ENCODE peak calls at places on chromosomes 12 and 14, in seven cellular contexts. E is left ventricle myocardium inferior, W is OCI-LY7, N is neuronal stem cell, G is thoracic aorta, I is MM.1S, A is trophoblast cell. Z is an unnamed sample.

GRCh38 chr12:32566663-32567634 is 112.2 kb upstream of the DNM1L start:
- DNase-seq in W (no peak), A (peak), I (no peak), G (no peak), E (no peak), N (no peak), Z (no peak)

GRCh38 chr12:71958056-71958455 is 19.4 kb downstream of the TPH2 start:
- DNase-seq in A (peak), G (no peak), I (no peak), W (no peak), E (no peak), N (no peak), Z (no peak)

GRCh38 chr12:15151141-15152091 is 69.8 kb downstream of the RERG start:
- DNase-seq in N (peak), E (no peak), I (peak), A (peak), W (peak), G (no peak), Z (no peak)

GRCh38 chr12:121038861-121039654 is at the start of gene OASL:
- DNase-seq in E (no peak), I (peak), N (no peak), G (no peak), A (peak), W (no peak), Z (no peak)

GRCh38 chr14:67940894-67941455 is 121.4 kb downstream of the RAD51B start:
- DNase-seq in N (peak), A (no peak), I (no peak), W (no peak), G (no peak), E (no peak), Z (no peak)

GRCh38 chr14:80602931-80603330 is 338.6 kb downstream of the CEP128 start:
- DNase-seq in E (no peak), W (no peak), G (no peak), I (no peak), N (no peak), A (no peak), Z (no peak)

GRCh38 chr14:102081231-102082080 is 5.4 kb downstream of the HSP90AA1 start:
- DNase-seq in A (no peak), E (no peak), G (no peak), W (no peak), N (no peak), I (no peak), Z (no peak)

GRCh38 chr14:105481886-105482454 is 4.7 kb upstream of the CRIP1 start:
- DNase-seq in G (peak), W (peak), I (peak), E (peak), N (no peak), A (peak), Z (no peak)

GRCh38 chr12:112439769-112440168 is 21.0 kb downstream of the PTPN11 start:
- DNase-seq in E (no peak), W (no peak), I (no peak), A (no peak), N (no peak), G (no peak), Z (no peak)

GRCh38 chr14:68692216-68692615 is 100.7 kb downstream of the ZFP36L1 start:
- DNase-seq in W (no peak), I (no peak), N (no peak), A (no peak), G (no peak), E (no peak), Z (no peak)

GRCh38 chr14:92659765-92660561 is 88.5 kb downstream of the LGMN start:
- DNase-seq in W (peak), I (no peak), E (peak), G (no peak), N (no peak), A (peak), Z (no peak)

GRCh38 chr14:99263564-99264330 is 8.2 kb downstream of the BCL11B start:
- DNase-seq in W (no peak), G (no peak), N (no peak), I (no peak), A (no peak), E (no peak), Z (no peak)

GRCh38 chr12:109304485-109304884 is 4.6 kb downstream of the FOXN4 start:
- DNase-seq in E (no peak), N (no peak), W (peak), A (no peak), G (no peak), I (no peak), Z (no peak)

GRCh38 chr14:75277000-75277795 is 1.4 kb upstream of the FOS start:
- DNase-seq in A (peak), I (peak), W (no peak), G (peak), N (peak), E (peak), Z (no peak)

GRCh38 chr14:59507063-59507751 is 22.9 kb downstream of the JKAMP start:
- DNase-seq in G (peak), W (peak), A (peak), E (peak), I (peak), N (peak), Z (peak)

GRCh38 chr14:68616255-68616902 is 176.5 kb downstream of the ZFP36L1 start:
- DNase-seq in A (no peak), I (peak), E (no peak), G (no peak), N (no peak), W (peak), Z (no peak)

GRCh38 chr12:12272869-12273268 is 6.0 kb upstream of the LRP6 start:
- DNase-seq in A (no peak), G (no peak), E (no peak), I (no peak), W (no peak), N (no peak), Z (no peak)

GRCh38 chr12:19423531-19423930 is 15.8 kb upstream of the AEBP2 start:
- DNase-seq in W (no peak), I (no peak), N (no peak), G (no peak), E (no peak), A (no peak), Z (no peak)

GRCh38 chr12:2396448-2396871 is 343.7 kb downstream of the CACNA1C start:
- DNase-seq in E (peak), N (no peak), A (no peak), W (no peak), G (no peak), I (no peak), Z (no peak)

GRCh38 chr12:3671330-3672112 is 81.4 kb downstream of the CRACR2A start:
- DNase-seq in N (no peak), W (no peak), I (no peak), A (peak), E (no peak), G (no peak), Z (no peak)

GRCh38 chr14:34063470-34064164 is 112.7 kb upstream of the EGLN3 start:
- DNase-seq in G (no peak), I (no peak), E (peak), A (peak), W (no peak), N (no peak), Z (no peak)

GRCh38 chr12:2615665-2616387 is 178.9 kb upstream of the FKBP4 start:
- DNase-seq in A (no peak), W (no peak), N (no peak), E (peak), I (no peak), G (no peak), Z (no peak)

GRCh38 chr14:82528011-82528410 is 994.4 kb upstream of the SEL1L start:
- DNase-seq in W (no peak), N (no peak), I (no peak), E (no peak), A (no peak), G (no peak), Z (no peak)

GRCh38 chr12:41190360-41190759 is 2.2 kb downstream of the PDZRN4 start:
- DNase-seq in A (peak), E (no peak), W (no peak), N (no peak), G (no peak), I (no peak), Z (no peak)

GRCh38 chr14:73973497-73973896 is 23.4 kb downstream of the COQ6 start:
- DNase-seq in I (no peak), N (no peak), E (no peak), A (no peak), W (no peak), G (no peak), Z (no peak)

GRCh38 chr12:54029529-54030441 is 1.5 kb downstream of the HOXC6 start:
- DNase-seq in W (no peak), A (no peak), I (no peak), E (no peak), G (no peak), N (no peak), Z (no peak)
- H3K27ac ChIP-seq in W (no peak), A (no peak), I (no peak), E (no peak), G (no peak), N (no peak), Z (peak)

GRCh38 chr12:50620975-50621360 is 116.2 kb downstream of the DIP2B start:
- DNase-seq in E (no peak), W (no peak), A (no peak), N (no peak), G (no peak), I (no peak), Z (no peak)

GRCh38 chr12:50618864-50619609 is 114.3 kb downstream of the DIP2B start:
- DNase-seq in A (peak), I (no peak), W (no peak), N (no peak), E (no peak), G (no peak), Z (peak)

GRCh38 chr12:50620050-50620974 is 115.5 kb downstream of the DIP2B start:
- DNase-seq in N (peak), E (no peak), I (no peak), G (no peak), W (no peak), A (peak), Z (no peak)

GRCh38 chr12:50619610-50619958 is 114.8 kb downstream of the DIP2B start:
- DNase-seq in I (no peak), N (no peak), A (no peak), W (no peak), E (no peak), G (no peak), Z (no peak)

GRCh38 chr12:50621435-50622304 is 116.9 kb downstream of the DIP2B start:
- DNase-seq in A (no peak), I (no peak), G (no peak), E (no peak), N (peak), W (no peak), Z (no peak)
- H3K27ac ChIP-seq in A (peak), I (no peak), G (no peak), E (peak), N (peak), W (no peak), Z (peak)

GRCh38 chr12:124678421-124678893 is 111.0 kb upstream of the NCOR2 start:
- DNase-seq in A (peak), I (no peak), W (no peak), E (no peak), N (no peak), G (no peak), Z (no peak)
- H3K27ac ChIP-seq in A (no peak), I (no peak), W (no peak), E (no peak), N (no peak), G (no peak), Z (peak)

DNA sequence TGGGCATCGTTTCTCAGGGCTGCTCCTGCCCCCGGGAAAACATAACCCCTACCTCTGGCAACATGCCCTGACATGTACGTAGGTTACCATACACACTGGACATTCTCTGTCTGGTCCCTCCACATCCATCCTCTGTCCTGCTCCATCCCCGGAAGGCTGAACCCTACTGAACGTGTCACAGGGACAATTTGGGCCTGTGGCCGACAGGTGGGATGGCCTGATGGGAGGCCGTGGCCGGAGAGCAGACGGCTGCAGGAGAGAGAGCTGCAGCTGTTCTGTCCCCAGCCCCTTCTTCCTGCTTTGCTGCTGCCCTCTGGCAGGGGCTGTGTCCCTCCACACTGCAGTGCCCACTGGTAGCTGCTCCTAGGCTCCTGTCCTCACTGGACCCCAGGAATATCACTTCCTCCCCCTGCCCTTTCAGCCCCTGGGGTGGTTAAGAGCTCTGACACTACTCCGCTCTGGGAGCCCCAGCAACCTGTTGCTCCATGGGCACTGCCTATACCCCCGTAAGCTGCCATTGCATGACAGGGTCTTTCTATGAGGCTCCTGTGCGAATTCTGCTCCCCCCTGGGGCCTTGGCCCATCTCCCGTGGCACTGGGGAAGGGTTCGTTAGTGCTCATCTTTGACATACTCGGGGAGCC is 125.6 kb downstream of the RBM19 start:
- DNase-seq in G (no peak), I (no peak), E (no peak), A (no peak), N (no peak), W (no peak), Z (no peak)
- H3K27ac ChIP-seq in G (no peak), I (no peak), E (no peak), A (no peak), N (no peak), W (no peak), Z (no peak)

DNA sequence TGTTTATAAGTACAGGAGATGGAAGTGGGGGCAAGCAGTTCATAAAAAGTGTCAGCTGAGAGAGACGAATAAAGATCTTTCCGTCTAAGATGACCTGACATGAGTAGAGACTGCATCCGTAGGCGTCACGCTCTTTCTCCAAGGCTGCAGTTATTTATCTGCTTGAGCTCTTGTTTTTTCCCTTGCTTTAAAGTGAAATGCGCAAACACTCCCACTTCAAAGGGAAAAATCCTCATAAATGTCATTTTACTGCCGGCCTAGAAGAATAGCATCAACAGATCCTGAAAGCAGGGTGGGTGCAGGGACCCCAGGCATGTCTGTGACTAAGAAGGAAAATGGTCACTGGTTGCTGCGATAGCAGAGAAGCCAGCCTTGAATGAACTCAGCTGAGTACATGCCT is 647.4 kb downstream of the MED13L start:
- DNase-seq in W (no peak), E (no peak), A (no peak), I (no peak), N (no peak), G (no peak), Z (no peak)
- H3K27ac ChIP-seq in W (no peak), E (no peak), A (no peak), I (no peak), N (no peak), G (no peak), Z (no peak)

GRCh38 chr12:64753427-64753826 is 5.8 kb downstream of the GNS start:
- DNase-seq in I (no peak), W (no peak), G (no peak), E (no peak), N (no peak), A (no peak), Z (no peak)

GRCh38 chr12:64759035-64759894 is at the start of gene GNS:
- DNase-seq in I (peak), G (peak), W (peak), N (peak), E (peak), A (peak), Z (peak)

GRCh38 chr12:64760808-64761573 is 1.8 kb upstream of the GNS start:
- DNase-seq in E (no peak), W (no peak), N (no peak), G (no peak), A (no peak), I (peak), Z (no peak)

GRCh38 chr12:64756371-64756770 is 2.8 kb downstream of the GNS start:
- DNase-seq in W (no peak), E (no peak), I (peak), G (no peak), N (no peak), A (peak), Z (no peak)

DNA sequence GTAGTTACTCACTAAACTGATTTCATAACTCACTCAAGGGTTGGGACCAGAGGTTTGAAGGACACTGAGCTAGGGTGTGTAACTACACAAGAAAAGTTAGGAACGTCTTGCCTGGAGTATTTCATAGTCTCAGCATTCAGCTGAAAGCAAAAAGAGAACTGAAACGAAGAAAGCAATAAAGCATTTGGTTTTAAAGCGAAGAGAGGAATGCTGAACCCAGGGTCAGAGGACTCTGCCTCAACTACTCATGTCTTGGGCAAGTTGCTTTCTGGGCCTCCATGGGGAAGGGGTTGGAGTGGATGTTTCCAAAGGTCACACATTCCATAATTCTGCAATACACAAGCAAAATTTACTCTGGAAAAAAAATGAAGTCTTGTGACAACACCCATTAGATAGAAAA is 1.4 kb downstream of the GNS start:
- DNase-seq in A (no peak), N (no peak), E (no peak), G (no peak), I (no peak), W (no peak), Z (no peak)
- H3K27ac ChIP-seq in A (no peak), N (no peak), E (peak), G (peak), I (peak), W (no peak), Z (no peak)

GRCh38 chr14:94621358-94622134 is 9.4 kb downstream of the SERPINA3 start:
- DNase-seq in N (no peak), E (no peak), G (no peak), A (no peak), W (no peak), I (no peak), Z (no peak)

GRCh38 chr14:94624537-94625352 is 12.6 kb downstream of the SERPINA3 start:
- DNase-seq in G (no peak), W (no peak), I (no peak), N (no peak), E (no peak), A (no peak), Z (no peak)

GRCh38 chr14:94623422-94623809 is 11.2 kb downstream of the SERPINA3 start:
- DNase-seq in W (no peak), A (no peak), I (no peak), N (no peak), E (no peak), G (no peak), Z (no peak)

GRCh38 chr14:94623856-94624499 is 11.8 kb downstream of the SERPINA3 start:
- DNase-seq in I (no peak), E (no peak), W (no peak), N (no peak), G (no peak), A (no peak), Z (no peak)

GRCh38 chr14:94622653-94623421 is 10.6 kb downstream of the SERPINA3 start:
- DNase-seq in A (no peak), W (no peak), E (no peak), G (no peak), I (no peak), N (no peak), Z (no peak)
- H3K27ac ChIP-seq in A (no peak), W (no peak), E (no peak), G (no peak), I (no peak), N (no peak), Z (no peak)

GRCh38 chr12:8052679-8053078 is 13.5 kb downstream of the C3AR1 start:
- DNase-seq in N (no peak), I (no peak), W (no peak), G (no peak), A (no peak), E (peak), Z (no peak)
- H3K27ac ChIP-seq in N (no peak), I (no peak), W (no peak), G (no peak), A (no peak), E (peak), Z (no peak)

GRCh38 chr12:27505771-27506170 is 18.2 kb upstream of the PPFIBP1 start:
- DNase-seq in N (no peak), E (no peak), G (no peak), I (no peak), W (no peak), A (no peak), Z (no peak)
- H3K27ac ChIP-seq in N (no peak), E (peak), G (peak), I (no peak), W (no peak), A (no peak), Z (no peak)

DNA sequence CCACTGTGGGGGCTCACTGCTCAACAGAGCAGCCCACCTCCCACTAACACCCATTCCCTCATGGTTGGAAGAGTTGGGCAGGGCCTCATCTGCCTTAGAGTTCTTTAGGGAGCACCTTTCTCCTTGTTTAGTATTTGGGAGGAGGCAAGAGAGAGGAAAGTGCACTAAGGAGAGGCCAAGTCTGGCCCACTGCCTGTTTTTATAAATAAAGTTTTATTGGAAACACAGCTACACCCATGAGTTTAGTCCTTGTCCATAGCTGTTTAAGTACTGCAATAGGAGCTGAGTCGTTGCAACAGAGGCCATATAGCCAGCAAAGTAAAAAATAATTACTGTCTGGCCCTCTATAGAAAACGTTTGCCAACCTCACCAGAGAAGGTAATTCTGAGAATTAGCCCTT is 63.9 kb downstream of the C14orf132 start:
- DNase-seq in A (no peak), G (no peak), N (no peak), I (no peak), W (no peak), E (no peak), Z (no peak)
- H3K27ac ChIP-seq in A (peak), G (no peak), N (no peak), I (no peak), W (no peak), E (no peak), Z (no peak)